ENCODE peak calls at places on chromosomes 3 and 15, in seven cellular contexts. One of them, this sample, is unnamed.

GRCh38 chr3:49015765-49016164 is 2.6 kb downstream of the DALRD3 start:
- DNase-seq in transverse colon: no peak
- DNase-seq in HCT116: no peak
- DNase-seq in stomach: no peak
- DNase-seq in A549: no peak
- DNase-seq in suprapubic skin: no peak
- DNase-seq in ovary: no peak
- DNase-seq in this sample: no peak

GRCh38 chr3:125644036-125645025 is 49.0 kb upstream of the OSBPL11 start:
- DNase-seq in transverse colon: peak
- DNase-seq in HCT116: no peak
- DNase-seq in stomach: no peak
- DNase-seq in A549: peak
- DNase-seq in suprapubic skin: peak
- DNase-seq in ovary: no peak
- DNase-seq in this sample: no peak

GRCh38 chr3:39809181-39809994 is at the start of gene MYRIP:
- DNase-seq in transverse colon: peak
- DNase-seq in HCT116: no peak
- DNase-seq in stomach: peak
- DNase-seq in A549: no peak
- DNase-seq in suprapubic skin: no peak
- DNase-seq in ovary: peak
- DNase-seq in this sample: peak

GRCh38 chr3:188220988-188221818 is 67.2 kb downstream of the LPP start:
- DNase-seq in transverse colon: peak
- DNase-seq in HCT116: no peak
- DNase-seq in stomach: no peak
- DNase-seq in A549: no peak
- DNase-seq in suprapubic skin: peak
- DNase-seq in ovary: no peak
- DNase-seq in this sample: peak

GRCh38 chr3:140910860-140911259 is 30.8 kb upstream of the SLC25A36 start:
- DNase-seq in transverse colon: no peak
- DNase-seq in HCT116: peak
- DNase-seq in stomach: no peak
- DNase-seq in A549: peak
- DNase-seq in suprapubic skin: no peak
- DNase-seq in ovary: no peak
- DNase-seq in this sample: no peak

GRCh38 chr3:127259882-127260281 is 28.0 kb downstream of the PRR20G start:
- DNase-seq in transverse colon: no peak
- DNase-seq in HCT116: no peak
- DNase-seq in stomach: no peak
- DNase-seq in A549: no peak
- DNase-seq in suprapubic skin: no peak
- DNase-seq in ovary: no peak
- DNase-seq in this sample: no peak

GRCh38 chr15:39239562-39239961 is 341.3 kb upstream of the THBS1 start:
- DNase-seq in transverse colon: no peak
- DNase-seq in HCT116: no peak
- DNase-seq in stomach: no peak
- DNase-seq in A549: no peak
- DNase-seq in suprapubic skin: no peak
- DNase-seq in ovary: no peak
- DNase-seq in this sample: no peak

GRCh38 chr3:38521391-38521987 is 25.3 kb downstream of the EXOG start:
- DNase-seq in transverse colon: peak
- DNase-seq in HCT116: peak
- DNase-seq in stomach: peak
- DNase-seq in A549: peak
- DNase-seq in suprapubic skin: no peak
- DNase-seq in ovary: peak
- DNase-seq in this sample: peak

GRCh38 chr3:185317674-185318073 is 45.3 kb upstream of the MAP3K13 start:
- DNase-seq in transverse colon: no peak
- DNase-seq in HCT116: no peak
- DNase-seq in stomach: no peak
- DNase-seq in A549: peak
- DNase-seq in suprapubic skin: no peak
- DNase-seq in ovary: no peak
- DNase-seq in this sample: no peak

GRCh38 chr3:169822983-169823382 is 10.3 kb upstream of the LRRC34 start:
- DNase-seq in transverse colon: no peak
- DNase-seq in HCT116: no peak
- DNase-seq in stomach: no peak
- DNase-seq in A549: no peak
- DNase-seq in suprapubic skin: no peak
- DNase-seq in ovary: no peak
- DNase-seq in this sample: no peak

GRCh38 chr3:73143821-73144237 is 82.4 kb downstream of the EBLN2 start:
- DNase-seq in transverse colon: no peak
- DNase-seq in HCT116: no peak
- DNase-seq in stomach: no peak
- DNase-seq in A549: no peak
- DNase-seq in suprapubic skin: no peak
- DNase-seq in ovary: no peak
- DNase-seq in this sample: no peak

GRCh38 chr15:99100245-99101173 is 4.4 kb upstream of the SYNM start:
- DNase-seq in transverse colon: peak
- DNase-seq in HCT116: peak
- DNase-seq in stomach: peak
- DNase-seq in A549: peak
- DNase-seq in suprapubic skin: peak
- DNase-seq in ovary: peak
- DNase-seq in this sample: peak

GRCh38 chr3:54856271-54856670 is 71.6 kb downstream of the LRTM1 start:
- DNase-seq in transverse colon: no peak
- DNase-seq in HCT116: no peak
- DNase-seq in stomach: no peak
- DNase-seq in A549: no peak
- DNase-seq in suprapubic skin: no peak
- DNase-seq in ovary: no peak
- DNase-seq in this sample: no peak

GRCh38 chr15:67120009-67120838 is 54.8 kb downstream of the SMAD3 start:
- DNase-seq in transverse colon: no peak
- DNase-seq in HCT116: no peak
- DNase-seq in stomach: no peak
- DNase-seq in A549: no peak
- DNase-seq in suprapubic skin: no peak
- DNase-seq in ovary: no peak
- DNase-seq in this sample: no peak

GRCh38 chr3:172098698-172099494 is 59.5 kb downstream of the FNDC3B start:
- DNase-seq in transverse colon: no peak
- DNase-seq in HCT116: no peak
- DNase-seq in stomach: no peak
- DNase-seq in A549: no peak
- DNase-seq in suprapubic skin: no peak
- DNase-seq in ovary: no peak
- DNase-seq in this sample: no peak

GRCh38 chr3:10495003-10495402 is 10.4 kb downstream of the ATP2B2 start:
- DNase-seq in transverse colon: no peak
- DNase-seq in HCT116: peak
- DNase-seq in stomach: peak
- DNase-seq in A549: peak
- DNase-seq in suprapubic skin: no peak
- DNase-seq in ovary: no peak
- DNase-seq in this sample: no peak

GRCh38 chr15:83449250-83449671 is 2.1 kb downstream of the SH3GL3 start:
- DNase-seq in transverse colon: no peak
- DNase-seq in HCT116: no peak
- DNase-seq in stomach: no peak
- DNase-seq in A549: no peak
- DNase-seq in suprapubic skin: no peak
- DNase-seq in ovary: no peak
- DNase-seq in this sample: no peak

GRCh38 chr3:122572940-122573412 is 4.5 kb upstream of the PARP15 start:
- DNase-seq in transverse colon: no peak
- DNase-seq in HCT116: no peak
- DNase-seq in stomach: peak
- DNase-seq in A549: peak
- DNase-seq in suprapubic skin: no peak
- DNase-seq in ovary: no peak
- DNase-seq in this sample: peak
- TF ChIP-seq POLR2A in transverse colon: no peak
- TF ChIP-seq POLR2A in HCT116: no peak
- TF ChIP-seq POLR2A in stomach: no peak
- TF ChIP-seq POLR2A in A549: no peak
- TF ChIP-seq POLR2A in suprapubic skin: no peak
- TF ChIP-seq POLR2A in ovary: no peak
- TF ChIP-seq POLR2A in this sample: no peak

GRCh38 chr3:115876860-115877646 is 253.7 kb downstream of the GAP43 start:
- DNase-seq in transverse colon: no peak
- DNase-seq in HCT116: no peak
- DNase-seq in stomach: no peak
- DNase-seq in A549: no peak
- DNase-seq in suprapubic skin: no peak
- DNase-seq in ovary: no peak
- DNase-seq in this sample: no peak
- H3K4me3 ChIP-seq in transverse colon: no peak
- H3K4me3 ChIP-seq in HCT116: no peak
- H3K4me3 ChIP-seq in stomach: no peak
- H3K4me3 ChIP-seq in A549: no peak
- H3K4me3 ChIP-seq in suprapubic skin: peak
- H3K4me3 ChIP-seq in ovary: peak
- H3K4me3 ChIP-seq in this sample: peak

GRCh38 chr3:101827211-101828174 is 21.8 kb upstream of the NFKBIZ start:
- DNase-seq in transverse colon: peak
- DNase-seq in HCT116: peak
- DNase-seq in stomach: peak
- DNase-seq in A549: peak
- DNase-seq in suprapubic skin: peak
- DNase-seq in ovary: peak
- DNase-seq in this sample: peak
- TF ChIP-seq POLR2A in transverse colon: peak
- TF ChIP-seq POLR2A in HCT116: no peak
- TF ChIP-seq POLR2A in stomach: no peak
- TF ChIP-seq POLR2A in A549: no peak
- TF ChIP-seq POLR2A in suprapubic skin: peak
- TF ChIP-seq POLR2A in ovary: peak
- TF ChIP-seq POLR2A in this sample: peak

GRCh38 chr15:34494084-34494399 is 56.4 kb upstream of the GOLGA8A start:
- DNase-seq in transverse colon: no peak
- DNase-seq in HCT116: no peak
- DNase-seq in stomach: no peak
- DNase-seq in A549: no peak
- DNase-seq in suprapubic skin: no peak
- DNase-seq in ovary: no peak
- DNase-seq in this sample: no peak
- H3K4me3 ChIP-seq in transverse colon: no peak
- H3K4me3 ChIP-seq in HCT116: no peak
- H3K4me3 ChIP-seq in stomach: no peak
- H3K4me3 ChIP-seq in A549: no peak
- H3K4me3 ChIP-seq in suprapubic skin: peak
- H3K4me3 ChIP-seq in ovary: no peak
- H3K4me3 ChIP-seq in this sample: no peak

GRCh38 chr3:102791641-102792589 is 357.1 kb downstream of the ZPLD1 start:
- DNase-seq in transverse colon: no peak
- DNase-seq in HCT116: no peak
- DNase-seq in stomach: no peak
- DNase-seq in A549: no peak
- DNase-seq in suprapubic skin: no peak
- DNase-seq in ovary: no peak
- DNase-seq in this sample: no peak

GRCh38 chr3:102796856-102797255 is 362.0 kb downstream of the ZPLD1 start:
- DNase-seq in transverse colon: no peak
- DNase-seq in HCT116: no peak
- DNase-seq in stomach: no peak
- DNase-seq in A549: no peak
- DNase-seq in suprapubic skin: no peak
- DNase-seq in ovary: no peak
- DNase-seq in this sample: no peak
- TF ChIP-seq POLR2A in transverse colon: no peak
- TF ChIP-seq POLR2A in HCT116: no peak
- TF ChIP-seq POLR2A in stomach: no peak
- TF ChIP-seq POLR2A in A549: no peak
- TF ChIP-seq POLR2A in suprapubic skin: no peak
- TF ChIP-seq POLR2A in ovary: no peak
- TF ChIP-seq POLR2A in this sample: no peak

GRCh38 chr3:44208086-44208485 is 33.6 kb upstream of the TOPAZ1 start:
- DNase-seq in transverse colon: no peak
- DNase-seq in HCT116: no peak
- DNase-seq in stomach: no peak
- DNase-seq in A549: no peak
- DNase-seq in suprapubic skin: no peak
- DNase-seq in ovary: no peak
- DNase-seq in this sample: no peak
- H3K4me3 ChIP-seq in transverse colon: no peak
- H3K4me3 ChIP-seq in HCT116: no peak
- H3K4me3 ChIP-seq in stomach: no peak
- H3K4me3 ChIP-seq in A549: no peak
- H3K4me3 ChIP-seq in suprapubic skin: no peak
- H3K4me3 ChIP-seq in ovary: no peak
- H3K4me3 ChIP-seq in this sample: no peak

GRCh38 chr3:179323197-179323901 is 518 bp downstream of the ZNF639 start:
- DNase-seq in transverse colon: peak
- DNase-seq in HCT116: no peak
- DNase-seq in stomach: peak
- DNase-seq in A549: peak
- DNase-seq in suprapubic skin: peak
- DNase-seq in ovary: peak
- DNase-seq in this sample: peak

GRCh38 chr3:179324270-179324754 is 1.5 kb downstream of the ZNF639 start:
- DNase-seq in transverse colon: no peak
- DNase-seq in HCT116: no peak
- DNase-seq in stomach: no peak
- DNase-seq in A549: no peak
- DNase-seq in suprapubic skin: no peak
- DNase-seq in ovary: no peak
- DNase-seq in this sample: no peak

GRCh38 chr3:179318876-179319275 is 4.0 kb upstream of the ZNF639 start:
- DNase-seq in transverse colon: no peak
- DNase-seq in HCT116: no peak
- DNase-seq in stomach: no peak
- DNase-seq in A549: no peak
- DNase-seq in suprapubic skin: no peak
- DNase-seq in ovary: no peak
- DNase-seq in this sample: no peak

GRCh38 chr3:179321585-179322322 is 1.1 kb upstream of the ZNF639 start:
- DNase-seq in transverse colon: peak
- DNase-seq in HCT116: no peak
- DNase-seq in stomach: no peak
- DNase-seq in A549: peak
- DNase-seq in suprapubic skin: no peak
- DNase-seq in ovary: peak
- DNase-seq in this sample: peak

GRCh38 chr3:179322481-179323196 is at the start of gene ZNF639:
- DNase-seq in transverse colon: peak
- DNase-seq in HCT116: peak
- DNase-seq in stomach: peak
- DNase-seq in A549: peak
- DNase-seq in suprapubic skin: peak
- DNase-seq in ovary: peak
- DNase-seq in this sample: peak
- TF ChIP-seq POLR2A in transverse colon: no peak
- TF ChIP-seq POLR2A in HCT116: peak
- TF ChIP-seq POLR2A in stomach: no peak
- TF ChIP-seq POLR2A in A549: peak
- TF ChIP-seq POLR2A in suprapubic skin: peak
- TF ChIP-seq POLR2A in ovary: peak
- TF ChIP-seq POLR2A in this sample: peak

GRCh38 chr15:64045774-64046346 is 425 bp downstream of the DAPK2 start:
- DNase-seq in transverse colon: peak
- DNase-seq in HCT116: no peak
- DNase-seq in stomach: peak
- DNase-seq in A549: no peak
- DNase-seq in suprapubic skin: no peak
- DNase-seq in ovary: peak
- DNase-seq in this sample: peak
- H3K4me3 ChIP-seq in transverse colon: peak
- H3K4me3 ChIP-seq in HCT116: peak
- H3K4me3 ChIP-seq in stomach: peak
- H3K4me3 ChIP-seq in A549: peak
- H3K4me3 ChIP-seq in suprapubic skin: peak
- H3K4me3 ChIP-seq in ovary: peak
- H3K4me3 ChIP-seq in this sample: peak